ENCODE peak calls at places on chromosome 10, in five cellular contexts. S is heart left ventricle, M is tibial nerve, T is gastrocnemius medialis, C is A549. G is an unnamed sample.

GRCh38 chr10:48266528-48266927 is 8.0 kb downstream of the FRMPD2 start:
- DNase-seq in T (no peak), M (no peak), C (no peak), S (no peak), G (no peak)

GRCh38 chr10:60494774-60495173 is 105.1 kb upstream of the ANK3 start:
- DNase-seq in M (no peak), T (no peak), C (no peak), S (no peak), G (no peak)

GRCh38 chr10:128551475-128551874 is 425.3 kb upstream of the MKI67 start:
- DNase-seq in T (no peak), M (no peak), C (no peak), S (no peak), G (no peak)

GRCh38 chr10:98399784-98400183 is 15.2 kb downstream of the PYROXD2 start:
- DNase-seq in S (no peak), M (no peak), C (no peak), T (no peak), G (no peak)

GRCh38 chr10:60309891-60310290 is 79.8 kb downstream of the ANK3 start:
- DNase-seq in M (no peak), C (no peak), T (no peak), S (no peak), G (no peak)

GRCh38 chr10:80313523-80313922 is 24.1 kb upstream of the MAT1A start:
- DNase-seq in C (no peak), M (no peak), T (no peak), S (no peak), G (no peak)

GRCh38 chr10:116670706-116671105 is 50.0 kb downstream of the PNLIPRP2 start:
- DNase-seq in M (no peak), T (no peak), C (no peak), S (no peak), G (no peak)

GRCh38 chr10:79105164-79105739 is 36.5 kb downstream of the ZMIZ1 start:
- DNase-seq in T (no peak), M (no peak), C (no peak), S (no peak), G (no peak)

GRCh38 chr10:61063035-61063434 is 119.0 kb upstream of the RHOBTB1 start:
- DNase-seq in T (no peak), S (no peak), C (peak; percentile 85), M (peak; percentile 24), G (peak; percentile 28)

GRCh38 chr10:5537684-5538083 is 12.9 kb downstream of the CALML3 start:
- DNase-seq in S (no peak), T (no peak), M (no peak), C (no peak), G (no peak)

GRCh38 chr10:11242443-11243386 is 225.0 kb downstream of the CELF2 start:
- DNase-seq in S (peak; percentile 89), T (no peak), M (no peak), C (no peak), G (no peak)

GRCh38 chr10:109934958-109935793 is 11.9 kb upstream of the XPNPEP1 start:
- DNase-seq in S (peak; percentile 46), C (no peak), T (no peak), M (peak; percentile 28), G (no peak)

GRCh38 chr10:100653957-100654834 is 91.2 kb upstream of the PAX2 start:
- DNase-seq in C (no peak), M (no peak), S (no peak), T (no peak), G (no peak)

GRCh38 chr10:33720161-33720560 is 385.7 kb upstream of the NRP1 start:
- DNase-seq in S (no peak), M (no peak), C (no peak), T (no peak), G (no peak)

GRCh38 chr10:33716461-33717267 is 382.2 kb upstream of the NRP1 start:
- DNase-seq in S (no peak), C (no peak), M (no peak), T (no peak), G (no peak)

GRCh38 chr10:33719005-33719703 is 384.7 kb upstream of the NRP1 start:
- DNase-seq in T (no peak), S (peak; percentile 53), M (no peak), C (no peak), G (no peak)

GRCh38 chr10:33715303-33715702 is 380.8 kb upstream of the NRP1 start:
- DNase-seq in M (no peak), C (no peak), T (no peak), S (peak; percentile 60), G (no peak)
- H3K4me1 ChIP-seq in M (no peaks in the 10 kb centered on the region), C (no peaks in the 10 kb centered on the region), T (no peaks in the 10 kb centered on the region), S (peaks cover 37% of the 10 kb centered on the region), G (no peaks in the 10 kb centered on the region)

GRCh38 chr10:102503264-102504178 is at the start of gene SUFU:
- DNase-seq in M (peak; percentile 100), S (peak; percentile 99), C (peak; percentile 99), T (peak; percentile 98), G (peak; percentile 99)

GRCh38 chr10:102500621-102501149 is 1.8 kb downstream of the ACTR1A start:
- DNase-seq in M (no peak), T (no peak), S (no peak), C (no peak), G (no peak)

GRCh38 chr10:102502337-102503151 is at the start of gene ACTR1A:
- DNase-seq in S (peak; percentile 97), C (peak; percentile 100), T (peak; percentile 98), M (peak; percentile 94), G (peak; percentile 98)

GRCh38 chr10:102501201-102502028 is 1.1 kb downstream of the ACTR1A start:
- DNase-seq in C (no peak), S (no peak), M (no peak), T (peak; percentile 30), G (no peak)

GRCh38 chr10:102502029-102502336 is 529 bp downstream of the ACTR1A start:
- DNase-seq in S (peak; percentile 100), C (peak; percentile 99), M (peak; percentile 99), T (peak; percentile 100), G (peak; percentile 100)
- TF ChIP-seq POLR2A in S (no peak), C (no peak), M (no peak), T (no peak), G (no peak)

DNA sequence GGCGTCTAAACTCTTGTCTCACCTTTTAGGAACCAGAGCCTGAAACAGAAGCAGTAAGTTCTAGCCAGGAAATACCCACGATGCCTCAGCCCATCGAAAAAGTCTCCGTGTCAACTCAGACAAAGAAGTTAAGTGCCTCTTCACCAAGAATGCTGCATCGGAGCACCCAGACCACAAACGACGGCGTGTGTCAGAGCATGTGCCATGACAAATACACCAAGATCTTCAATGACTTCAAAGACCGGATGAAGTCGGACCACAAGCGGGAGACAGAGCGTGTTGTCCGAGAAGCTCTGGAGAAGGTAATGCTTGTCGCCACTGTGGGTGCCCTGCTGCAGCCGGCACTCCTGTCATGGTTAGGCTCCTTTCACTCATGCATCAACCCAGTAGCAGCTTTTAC is 113.1 kb downstream of the ZMYND11 start:
- DNase-seq in S (no peak), M (no peak), C (no peak), T (no peak), G (no peak)
- H3K27ac ChIP-seq in S (no peak overlapping the region), M (no peak overlapping the region), C (no peak overlapping the region), T (no peak overlapping the region), G (no peak overlapping the region)

GRCh38 chr10:62627985-62628384 is 176.5 kb upstream of the ADO start:
- DNase-seq in M (no peak), S (no peak), C (peak; percentile 20), T (no peak), G (no peak)

GRCh38 chr10:62626817-62627216 is 177.7 kb upstream of the ADO start:
- DNase-seq in C (no peak), M (no peak), S (no peak), T (no peak), G (no peak)

GRCh38 chr10:62623223-62623622 is 181.3 kb upstream of the ADO start:
- DNase-seq in C (no peak), S (no peak), M (no peak), T (no peak), G (no peak)

GRCh38 chr10:62626096-62626495 is 178.4 kb upstream of the ADO start:
- DNase-seq in S (no peak), M (no peak), T (no peak), C (no peak), G (no peak)

GRCh38 chr10:62625484-62625883 is 179.0 kb upstream of the ADO start:
- DNase-seq in M (no peak), C (no peak), T (no peak), S (no peak), G (no peak)
- H3K4me1 ChIP-seq in M (no peaks in the 10 kb centered on the region), C (peaks cover 29% of the 10 kb centered on the region), T (no peaks in the 10 kb centered on the region), S (no peaks in the 10 kb centered on the region), G (no peaks in the 10 kb centered on the region)

G was measured in uterus.